ENCODE peak calls at places on chromosomes 2 and 18, in six cellular contexts. E is endothelial cell, A is brain microvascular endothelial cell, W is psoas muscle, F is PC-9, O is NCI-H1092. N is an unnamed sample.

GRCh38 chr2:95158441-95158840 is 1.2 kb downstream of the ZNF514 start:
- DNase-seq in W (no peak), F (no peak), E (no peak), A (no peak), O (no peak), N (no peak)

GRCh38 chr18:66495844-66496243 is 108.0 kb downstream of the CDH19 start:
- DNase-seq in W (peak; percentile 51), E (peak; percentile 85), A (peak; percentile 2), O (peak; percentile 66), F (peak; percentile 55), N (peak; percentile 8)

GRCh38 chr2:176172748-176173586 is 15.5 kb upstream of the HOXD1 start:
- DNase-seq in A (no peak), E (no peak), W (no peak), O (no peak), F (no peak), N (no peak)

GRCh38 chr2:20652673-20653575 is 2.0 kb upstream of the HS1BP3 start:
- DNase-seq in O (no peak), E (no peak), W (peak; percentile 41), A (no peak), F (no peak), N (no peak)

GRCh38 chr2:1546023-1546591 is 132.8 kb downstream of the TPO start:
- DNase-seq in W (no peak), E (peak; percentile 72), O (no peak), F (peak; percentile 37), A (peak; percentile 45), N (peak; percentile 22)

GRCh38 chr2:177906041-177906718 is 166.4 kb downstream of the PDE11A start:
- DNase-seq in A (peak; percentile 31), F (peak; percentile 73), W (peak; percentile 70), E (peak; percentile 82), O (peak; percentile 29), N (peak; percentile 59)

GRCh38 chr2:158725496-158725895 is 69.6 kb upstream of the DAPL1 start:
- DNase-seq in O (peak; percentile 16), F (peak; percentile 19), E (no peak), A (no peak), W (no peak), N (no peak)

GRCh38 chr2:195594916-195595694 is 61.9 kb upstream of the SLC39A10 start:
- DNase-seq in A (no peak), O (no peak), W (no peak), F (no peak), E (no peak), N (no peak)

GRCh38 chr2:199713746-199714145 is 137.2 kb downstream of the FTCDNL1 start:
- DNase-seq in W (no peak), A (no peak), F (no peak), E (no peak), O (no peak), N (no peak)

GRCh38 chr18:6341303-6341702 is 73.4 kb downstream of the L3MBTL4 start:
- DNase-seq in O (no peak), W (no peak), E (no peak), F (no peak), A (no peak), N (no peak)

GRCh38 chr2:230777681-230778080 is 65.0 kb downstream of the CAB39 start:
- DNase-seq in A (no peak), O (no peak), F (no peak), W (no peak), E (no peak), N (no peak)

GRCh38 chr2:112182581-112183034 is 44.4 kb downstream of the FBLN7 start:
- DNase-seq in E (no peak), O (peak; percentile 32), A (no peak), W (no peak), F (no peak), N (no peak)

GRCh38 chr18:36527025-36527424 is 229.5 kb downstream of the FHOD3 start:
- DNase-seq in O (no peak), W (no peak), A (no peak), F (no peak), E (no peak), N (no peak)

GRCh38 chr2:69584127-69584889 is 59.2 kb downstream of the AAK1 start:
- DNase-seq in F (no peak), O (no peak), W (no peak), E (no peak), A (no peak), N (no peak)

GRCh38 chr2:102895386-102895785 is 133.6 kb downstream of the TMEM182 start:
- DNase-seq in E (no peak), F (no peak), O (no peak), W (no peak), A (no peak), N (no peak)

GRCh38 chr18:31070206-31070605 is 27.7 kb upstream of the DSC3 start:
- DNase-seq in W (no peak), E (no peak), O (no peak), A (no peak), F (no peak), N (no peak)

GRCh38 chr2:160458718-160459453 is 34.7 kb downstream of the RBMS1 start:
- DNase-seq in E (no peak), F (no peak), O (no peak), A (no peak), W (no peak), N (no peak)

GRCh38 chr2:118059919-118060478 is 28.3 kb upstream of the INSIG2 start:
- DNase-seq in A (peak; percentile 46), F (no peak), O (no peak), W (no peak), E (no peak), N (no peak)

GRCh38 chr2:55929476-55929875 is 5.9 kb upstream of the EFEMP1 start:
- DNase-seq in W (no peak), E (no peak), O (no peak), A (no peak), F (no peak), N (no peak)

GRCh38 chr2:18883626-18884456 is 294.5 kb upstream of the NT5C1B start:
- DNase-seq in O (no peak), F (peak; percentile 16), E (peak; percentile 20), W (no peak), A (peak; percentile 20), N (peak; percentile 15)

GRCh38 chr2:20050104-20050711 is 1.2 kb downstream of the LAPTM4A start:
- DNase-seq in F (peak; percentile 15), O (no peak), W (no peak), E (no peak), A (no peak), N (no peak)

N was measured in MG63.